ENCODE peak calls at places on chromosome 17, in five cellular contexts. N is B cell, E is bronchial epithelial cell, R is kidney glomerular epithelial cell, Q is AG10803. P is an unnamed sample.

GRCh38 chr17:43986225-43986981 is 18.0 kb upstream of the NAGS start:
- DNase-seq in N (no peak), E (no peak), R (no peak), Q (no peak), P (no peak)

GRCh38 chr17:43453331-43453812 is 30.4 kb upstream of the DHX8 start:
- DNase-seq in N (no peak), E (no peak), R (no peak), Q (no peak), P (peak)

GRCh38 chr17:1625053-1625452 is 3.6 kb downstream of the SLC43A2 start:
- DNase-seq in N (no peak), E (no peak), R (no peak), Q (no peak), P (no peak)

GRCh38 chr17:77160877-77161530 is 20.2 kb downstream of the SEC14L1 start:
- DNase-seq in N (no peak), E (no peak), R (no peak), Q (no peak), P (no peak)

GRCh38 chr17:34913001-34913400 is 48.3 kb downstream of the CCT6B start:
- DNase-seq in N (no peak), E (no peak), R (no peak), Q (no peak), P (no peak)

GRCh38 chr17:73365934-73366623 is 54.3 kb upstream of the CDC42EP4 start:
- DNase-seq in N (no peak), E (no peak), R (no peak), Q (no peak), P (peak)

GRCh38 chr17:80984749-80985148 is 6.9 kb upstream of the CHMP6 start:
- DNase-seq in N (no peak), E (peak), R (no peak), Q (peak), P (peak)

GRCh38 chr17:8487130-8487645 is 51.5 kb downstream of the NDEL1 start:
- DNase-seq in N (no peak), E (no peak), R (no peak), Q (no peak), P (no peak)

GRCh38 chr17:2691965-2692780 is 19.4 kb downstream of the CLUH start:
- DNase-seq in N (no peak), E (no peak), R (no peak), Q (no peak), P (no peak)

GRCh38 chr17:83069931-83070374 is 9.5 kb upstream of the METRNL start:
- DNase-seq in N (no peak), E (no peak), R (no peak), Q (no peak), P (peak)

GRCh38 chr17:50290074-50290702 is 15.9 kb downstream of the TMEM92 start:
- DNase-seq in N (no peak), E (peak), R (peak), Q (peak), P (no peak)

GRCh38 chr17:69473801-69474170 is 59.3 kb downstream of the MAP2K6 start:
- DNase-seq in N (no peak), E (no peak), R (no peak), Q (peak), P (no peak)

GRCh38 chr17:836154-836553 is 54.0 kb downstream of the MRM3 start:
- DNase-seq in N (no peak), E (no peak), R (no peak), Q (peak), P (no peak)

GRCh38 chr17:48960834-48961515 is 7.4 kb downstream of the GIP start:
- DNase-seq in N (no peak), E (no peak), R (no peak), Q (no peak), P (peak)

GRCh38 chr17:29591737-29592624 is 951 bp upstream of the ANKRD13B start:
- DNase-seq in N (peak), E (peak), R (peak), Q (peak), P (peak)

GRCh38 chr17:64775701-64776570 is 113.8 kb upstream of the SMURF2 start:
- DNase-seq in N (no peak), E (no peak), R (no peak), Q (no peak), P (no peak)

GRCh38 chr17:208429-208828 is 27.0 kb upstream of the DOC2B start:
- DNase-seq in N (no peak), E (no peak), R (no peak), Q (no peak), P (no peak)

P was measured in neural progenitor cell.